ENCODE peak calls at places on chromosomes 4 and X, in four cellular contexts. S is heart left ventricle, H is GM12878, Z is body of pancreas. G is an unnamed sample.

GRCh38 chrX:12771445-12772069 is 19.7 kb upstream of the PRPS2 start:
- DNase-seq in Z (peak), S (peak), H (peak), G (no peak)

GRCh38 chr4:129806986-129807385 is 711.0 kb downstream of the C4orf33 start:
- DNase-seq in H (no peak), S (no peak), Z (no peak), G (no peak)

GRCh38 chrX:66815227-66815626 is 176.3 kb upstream of the EDA2R start:
- DNase-seq in Z (no peak), H (no peak), S (no peak), G (no peak)

GRCh38 chrX:19739683-19740082 is 147.7 kb downstream of the SH3KBP1 start:
- DNase-seq in H (no peak), S (peak), Z (peak), G (peak)

GRCh38 chrX:129931411-129932136 is 25.6 kb downstream of the UTP14A start:
- DNase-seq in Z (peak), S (peak), H (peak), G (peak)

GRCh38 chrX:2395261-2395850 is 105.4 kb downstream of the DHRSX start:
- DNase-seq in S (no peak), Z (no peak), H (no peak), G (no peak)

GRCh38 chr4:54659213-54660144 is 1.7 kb downstream of the KIT start:
- DNase-seq in S (no peak), Z (no peak), H (no peak), G (peak)

GRCh38 chr4:152115121-152115520 is 354.3 kb upstream of the GATB start:
- DNase-seq in Z (no peak), H (no peak), S (no peak), G (no peak)

GRCh38 chr4:112704991-112705845 is 68.3 kb downstream of the LARP7 start:
- DNase-seq in H (no peak), Z (peak), S (peak), G (peak)

GRCh38 chr4:18366762-18367358 is 345.3 kb upstream of the LCORL start:
- DNase-seq in Z (peak), S (no peak), H (peak), G (no peak)

GRCh38 chr4:73315091-73315490 is 56.5 kb upstream of the ANKRD17 start:
- DNase-seq in S (no peak), Z (no peak), H (no peak), G (no peak)

GRCh38 chrX:9728271-9728670 is 37.4 kb downstream of the GPR143 start:
- DNase-seq in S (no peak), Z (no peak), H (no peak), G (no peak)

GRCh38 chrX:103674531-103675454 is 11.7 kb downstream of the MORF4L2 start:
- DNase-seq in H (no peak), Z (no peak), S (no peak), G (no peak)

GRCh38 chr4:77581724-77582123 is 23.9 kb upstream of the CXCL13 start:
- DNase-seq in Z (no peak), S (no peak), H (no peak), G (no peak)

GRCh38 chrX:68829594-68830485 is 1.0 kb downstream of the EFNB1 start:
- DNase-seq in H (no peak), Z (peak), S (no peak), G (no peak)

GRCh38 chrX:68827256-68827655 is 1.6 kb upstream of the EFNB1 start:
- DNase-seq in Z (no peak), S (no peak), H (no peak), G (no peak)

GRCh38 chrX:68827848-68828562 is 816 bp upstream of the EFNB1 start:
- DNase-seq in S (peak), Z (peak), H (no peak), G (peak)

GRCh38 chrX:68830486-68831404 is 1.9 kb downstream of the EFNB1 start:
- DNase-seq in Z (no peak), H (no peak), S (no peak), G (peak)

DNA sequence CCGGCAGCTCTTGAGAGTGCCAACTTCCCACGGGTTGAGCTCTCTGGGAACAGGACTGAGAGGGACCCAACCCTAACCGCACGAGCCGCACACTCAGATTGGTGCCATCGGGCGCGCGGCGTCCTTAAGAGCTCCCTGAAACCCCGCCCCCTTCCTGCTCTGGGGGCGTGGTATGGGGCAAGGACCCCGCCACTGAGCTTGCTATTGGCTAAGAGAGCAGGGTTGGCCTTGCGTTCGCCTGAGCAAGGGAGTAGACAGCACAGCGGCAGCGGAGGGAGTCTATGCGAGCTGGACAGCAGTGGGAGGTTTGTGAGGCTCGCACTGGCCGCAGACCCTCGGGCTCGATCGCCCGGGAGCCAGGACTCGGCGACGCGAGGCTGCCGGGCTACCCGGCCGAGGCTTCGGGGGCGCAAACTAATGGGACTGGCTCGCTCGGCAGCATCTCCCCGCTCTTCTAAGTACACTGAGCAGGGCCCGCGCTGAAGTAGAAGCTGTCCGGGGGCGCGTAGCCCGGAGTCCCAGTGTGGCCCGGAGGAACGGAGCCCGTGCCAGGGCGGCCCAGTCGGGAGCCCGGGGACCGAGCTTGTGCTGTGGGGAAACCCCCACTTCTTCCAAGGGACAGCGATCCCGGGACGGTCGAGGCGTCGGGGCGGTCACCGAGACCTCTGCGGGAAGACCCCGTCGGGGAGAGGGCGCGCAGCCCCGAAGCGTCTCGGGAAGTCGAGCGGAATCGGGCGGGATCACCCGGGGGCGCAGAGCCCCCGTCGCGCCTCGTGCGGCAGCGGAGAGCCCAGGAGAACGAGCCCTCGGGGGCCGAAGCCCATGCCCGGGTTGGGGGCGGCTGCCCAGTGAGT is at the start of gene EFNB1:
- DNase-seq in H (peak), Z (peak), S (peak), G (peak)
- TF ChIP-seq POLR2A in H (peak), Z (peak), S (peak), G (peak)

GRCh38 chr4:139083533-139084424 is 68.2 kb downstream of the NOCT start:
- DNase-seq in H (peak), Z (peak), S (peak), G (peak)

GRCh38 chr4:139085141-139085540 is 69.6 kb downstream of the NOCT start:
- DNase-seq in H (no peak), S (no peak), Z (no peak), G (no peak)

GRCh38 chr4:139078926-139079325 is 63.3 kb downstream of the NOCT start:
- DNase-seq in S (no peak), H (no peak), Z (no peak), G (no peak)

GRCh38 chr4:139084425-139085093 is 69.0 kb downstream of the NOCT start:
- DNase-seq in Z (no peak), S (no peak), H (peak), G (no peak)

GRCh38 chr4:139082750-139083532 is 67.4 kb downstream of the NOCT start:
- DNase-seq in Z (peak), H (peak), S (peak), G (peak)
- TF ChIP-seq POLR2A in Z (peak), H (peak), S (no peak), G (peak)

GRCh38 chr4:139015948-139016451 is 419 bp downstream of the NOCT start:
- DNase-seq in S (peak), H (no peak), Z (peak), G (peak)

GRCh38 chr4:139018501-139018900 is 2.9 kb downstream of the NOCT start:
- DNase-seq in S (no peak), Z (no peak), H (no peak), G (no peak)

GRCh38 chr4:139017861-139018260 is 2.3 kb downstream of the NOCT start:
- DNase-seq in Z (no peak), H (no peak), S (no peak), G (no peak)

GRCh38 chr4:139014391-139015268 is 951 bp upstream of the NOCT start:
- DNase-seq in S (peak), H (peak), Z (peak), G (peak)

DNA sequence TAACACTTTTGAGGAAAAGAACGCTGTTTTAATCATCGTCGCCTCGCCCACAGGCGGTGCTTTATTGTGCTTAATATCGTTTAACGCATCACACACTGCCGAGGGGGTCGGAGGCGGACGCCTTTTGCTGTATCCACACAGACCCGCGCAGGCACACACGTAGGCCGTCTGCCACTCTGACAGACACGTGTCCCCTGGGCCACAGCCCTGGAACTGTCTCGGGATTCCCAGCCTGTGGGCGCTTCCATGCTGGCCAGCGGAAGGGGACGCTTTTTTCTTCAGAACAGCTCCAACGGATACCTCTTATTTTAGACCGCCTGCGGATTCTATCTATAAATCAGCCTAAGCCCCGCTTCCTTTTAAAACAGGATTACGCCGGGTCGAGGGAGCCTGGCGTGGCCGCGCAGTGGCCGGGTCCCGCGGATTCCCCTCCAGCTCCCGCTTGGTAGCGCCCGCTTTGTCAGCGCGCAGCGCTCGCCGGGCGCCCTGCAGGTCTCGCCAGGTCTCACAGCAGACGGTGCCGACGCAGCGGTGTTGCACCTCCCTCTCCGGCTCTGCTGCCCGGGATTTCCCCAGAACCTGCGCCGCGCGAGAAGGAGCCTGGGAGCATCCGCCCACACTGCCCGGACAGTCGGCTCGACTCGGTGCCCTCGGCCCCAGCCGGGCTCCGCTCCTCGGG is at the start of gene NOCT:
- DNase-seq in H (peak), S (peak), Z (peak), G (peak)
- TF ChIP-seq POLR2A in H (peak), S (peak), Z (peak), G (no peak)

DNA sequence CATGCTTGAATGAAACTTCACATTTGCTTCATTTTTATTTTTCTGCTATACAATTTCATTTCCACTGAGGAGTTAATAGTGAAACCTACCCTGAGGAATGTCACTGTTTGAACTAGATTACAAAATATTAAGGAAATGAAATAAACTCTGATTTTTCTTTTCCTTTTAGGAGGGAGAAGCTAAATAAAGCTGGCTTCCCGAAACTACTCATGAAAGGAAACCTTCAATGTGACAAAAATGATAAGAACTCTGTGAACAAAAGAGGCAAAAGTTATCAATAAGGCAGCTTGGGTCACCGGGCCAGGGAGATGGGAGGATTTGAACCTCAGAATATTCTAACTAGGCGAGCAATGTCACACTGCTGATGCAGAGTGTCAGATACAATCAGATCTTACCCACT is 185.2 kb downstream of the APBB2 start:
- DNase-seq in S (no peak), Z (no peak), H (no peak), G (no peak)
- TF ChIP-seq POLR2A in S (no peak), Z (no peak), H (no peak), G (no peak)

GRCh38 chrX:119468930-119469635 is 839 bp downstream of the SLC25A5 start:
- DNase-seq in H (peak), S (peak), Z (peak), G (peak)
- TF ChIP-seq POLR2A in H (no peak), S (no peak), Z (no peak), G (no peak)

DNA sequence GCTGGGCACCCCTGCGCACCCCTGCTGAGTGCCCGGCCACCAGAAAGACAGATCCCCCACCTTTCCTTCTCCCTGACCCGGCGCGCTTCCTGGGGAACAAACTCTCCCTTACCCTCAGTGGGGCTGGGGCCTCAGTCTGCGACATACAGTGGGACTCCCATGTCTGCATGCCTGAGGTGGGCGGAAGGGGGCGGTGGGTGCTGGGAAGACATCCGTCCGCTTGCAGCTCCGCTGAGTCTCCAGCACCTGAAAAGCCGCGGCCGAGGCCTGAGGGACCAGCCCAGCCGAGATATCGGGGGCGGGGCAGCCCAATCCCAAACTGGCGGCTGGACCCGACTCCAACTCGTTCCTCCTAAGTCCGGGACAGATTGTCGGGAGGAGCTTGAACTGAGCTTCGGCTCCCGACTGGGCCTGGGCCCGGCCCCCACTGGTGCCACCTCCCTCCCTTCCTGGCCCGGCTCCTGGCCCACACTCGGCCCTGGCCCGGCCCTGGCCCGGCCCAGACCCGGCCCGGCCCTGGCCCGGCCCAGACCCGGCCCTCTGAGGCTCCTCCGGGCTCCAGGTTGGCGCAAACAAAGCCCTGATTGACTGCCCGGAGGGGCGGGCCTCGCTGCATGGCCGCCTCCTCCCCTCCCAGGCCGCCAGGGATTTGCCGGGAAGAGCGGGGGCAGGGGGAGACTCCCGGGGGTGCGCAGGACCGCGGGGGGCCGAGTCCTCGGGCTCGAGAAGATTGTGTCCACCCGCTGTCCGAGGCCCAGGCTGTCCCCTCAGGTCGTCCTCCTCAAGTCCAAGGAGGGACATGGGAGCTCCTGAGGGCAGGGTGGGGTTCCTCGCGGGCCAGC is 878 bp upstream of the SLC16A2 start:
- DNase-seq in H (no peak), S (peak), Z (peak), G (peak)
- TF ChIP-seq POLR2A in H (no peak), S (no peak), Z (peak), G (peak)